ENCODE peak calls at places on chromosomes 11 and 22, in seven cellular contexts. Z is T-helper 1 cell; M is fibroblast of mammary gland; X is posterior cingulate gyrus; G is activated CD4-positive, alpha-beta T cell treated with anti-CD3 and anti-CD28 coated beads, Interleukin-2, amount 10 ng/mL, durations not matched to agents 7 days and 5 days; K is cardiac septum; Q is anterior cingulate cortex. L is an unnamed sample.

GRCh38 chr11:69587454-69588081 is 53.4 kb upstream of the CCND1 start:
- DNase-seq in Z (no peak), M (peak), X (no peak), G (no peak), K (peak), Q (no peak), L (peak)

GRCh38 chr11:17020831-17021230 is 6.6 kb upstream of the PLEKHA7 start:
- DNase-seq in Z (no peak), M (peak), X (no peak), G (no peak), K (no peak), Q (no peak), L (no peak)

GRCh38 chr11:5363712-5364111 is 12.4 kb downstream of the OR51B6 start:
- DNase-seq in Z (no peak), M (no peak), X (no peak), G (no peak), K (no peak), Q (no peak), L (no peak)

GRCh38 chr11:134126197-134126822 is 57.4 kb downstream of the JAM3 start:
- DNase-seq in Z (no peak), M (peak), X (peak), G (no peak), K (no peak), Q (no peak), L (no peak)

GRCh38 chr11:10926801-10927200 is 68.9 kb upstream of the ZBED5 start:
- DNase-seq in Z (no peak), M (no peak), X (no peak), G (no peak), K (no peak), Q (no peak), L (no peak)

GRCh38 chr22:41551882-41552582 is 7.8 kb upstream of the POLR3H start:
- DNase-seq in Z (no peak), M (no peak), X (no peak), G (no peak), K (no peak), Q (no peak), L (no peak)

GRCh38 chr11:88590366-88590765 is 252.8 kb upstream of the CTSC start:
- DNase-seq in Z (no peak), M (peak), X (no peak), G (no peak), K (no peak), Q (no peak), L (no peak)

GRCh38 chr11:12743834-12744449 is 69.7 kb downstream of the TEAD1 start:
- DNase-seq in Z (no peak), M (no peak), X (no peak), G (no peak), K (no peak), Q (no peak), L (no peak)

GRCh38 chr11:44961894-44962293 is 11.2 kb upstream of the TP53I11 start:
- DNase-seq in Z (no peak), M (no peak), X (no peak), G (no peak), K (no peak), Q (no peak), L (no peak)

GRCh38 chr11:102599642-102600261 is 25.4 kb downstream of the MMP20 start:
- DNase-seq in Z (peak), M (peak), X (no peak), G (no peak), K (no peak), Q (no peak), L (peak)

GRCh38 chr11:36948445-36949171 is 350.6 kb upstream of the RAG2 start:
- DNase-seq in Z (no peak), M (no peak), X (no peak), G (no peak), K (no peak), Q (no peak), L (no peak)

GRCh38 chr11:2555891-2556290 is 111.1 kb downstream of the KCNQ1 start:
- DNase-seq in Z (no peak), M (no peak), X (no peak), G (no peak), K (no peak), Q (no peak), L (no peak)

L was measured in dermis microvascular lymphatic vessel endothelial cell.